ENCODE peak calls at places on chromosome 6, in four cellular contexts. S, O, I and Q are unnamed samples.

GRCh38 chr6:63351995-63352586 is 32.3 kb upstream of the LGSN start:
- DNase-seq in O (peak), S (no peak), I (no peak), Q (no peak)

GRCh38 chr6:135667694-135668455 is 170.3 kb upstream of the AHI1 start:
- DNase-seq in I (no peak), O (peak), S (peak), Q (no peak)

GRCh38 chr6:89281779-89282246 is 33.3 kb downstream of the GABRR2 start:
- DNase-seq in O (peak), S (no peak), I (peak), Q (no peak)

GRCh38 chr6:158304254-158304653 is 8.0 kb upstream of the TULP4 start:
- DNase-seq in S (no peak), O (no peak), I (no peak), Q (no peak)

GRCh38 chr6:35480176-35480575 is 12.0 kb downstream of the RPL10A start:
- DNase-seq in I (no peak), O (no peak), S (no peak), Q (no peak)

GRCh38 chr6:35967059-35967769 is 46.3 kb upstream of the SRPK1 start:
- DNase-seq in O (no peak), I (no peak), S (no peak), Q (no peak)

GRCh38 chr6:90900034-90900433 is 313.2 kb upstream of the MAP3K7 start:
- DNase-seq in O (no peak), I (no peak), S (no peak), Q (no peak)

GRCh38 chr6:25122622-25123237 is 156.4 kb upstream of the CARMIL1 start:
- DNase-seq in S (no peak), I (no peak), O (no peak), Q (peak)

GRCh38 chr6:142784344-142784743 is 160.6 kb downstream of the HIVEP2 start:
- DNase-seq in O (no peak), I (no peak), S (no peak), Q (no peak)

GRCh38 chr6:39561536-39562266 is 163.5 kb downstream of the KIF6 start:
- DNase-seq in S (no peak), O (no peak), I (peak), Q (no peak)

GRCh38 chr6:53544500-53545308 is at the start of gene GCLC:
- DNase-seq in O (peak), S (peak), I (peak), Q (peak)

GRCh38 chr6:153790048-153790447 is 249.0 kb upstream of the OPRM1 start:
- DNase-seq in O (peak), I (no peak), S (no peak), Q (peak)

GRCh38 chr6:36783603-36784378 is 55.5 kb downstream of the CPNE5 start:
- DNase-seq in O (no peak), I (no peak), S (no peak), Q (no peak)

DNA sequence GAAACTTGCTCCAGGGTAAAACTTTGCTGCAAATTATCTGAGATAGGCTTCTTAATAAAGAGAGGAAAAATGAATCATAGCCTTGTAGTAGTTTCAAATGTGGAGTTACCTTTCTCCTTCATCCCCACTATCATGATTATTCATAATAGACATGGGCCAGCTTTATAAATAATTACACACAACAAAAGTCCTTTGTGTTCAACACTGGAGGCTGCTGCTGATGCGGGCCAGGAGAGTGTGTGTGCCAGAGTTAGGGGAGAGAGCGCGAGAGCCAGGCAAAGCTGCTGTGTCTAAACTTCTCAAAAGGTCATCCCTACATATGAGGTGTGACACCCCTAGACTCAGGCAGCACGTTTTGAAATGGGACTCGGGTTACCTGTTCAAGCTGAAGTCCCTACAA is 24.6 kb downstream of the MYLIP start:
- DNase-seq in O (no peak), S (no peak), I (no peak), Q (no peak)
- H3K4me3 ChIP-seq in O (no peak), S (no peak), I (no peak), Q (no peak)

DNA sequence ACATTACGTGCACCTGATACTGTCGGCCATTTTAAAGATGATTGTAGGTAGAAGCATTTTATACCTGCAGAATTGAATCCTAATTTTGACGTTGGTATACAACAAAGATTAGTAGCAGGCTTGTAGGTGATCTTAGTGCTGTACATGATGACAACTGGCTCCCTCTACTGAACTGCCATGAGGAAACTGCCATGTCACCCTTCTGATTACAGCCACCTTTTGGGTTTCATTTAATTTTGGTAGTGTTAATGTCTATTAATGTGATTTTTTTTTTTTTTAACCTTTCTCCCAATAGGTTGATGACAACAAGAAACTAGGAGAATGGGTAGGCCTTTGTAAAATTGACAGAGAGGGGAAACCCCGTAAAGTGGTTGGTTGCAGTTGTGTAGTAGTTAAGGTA is 2.3 kb downstream of the RPS12 start:
- DNase-seq in S (no peak), I (no peak), O (no peak), Q (no peak)
- H3K4me3 ChIP-seq in S (no peak), I (no peak), O (no peak), Q (no peak)

DNA sequence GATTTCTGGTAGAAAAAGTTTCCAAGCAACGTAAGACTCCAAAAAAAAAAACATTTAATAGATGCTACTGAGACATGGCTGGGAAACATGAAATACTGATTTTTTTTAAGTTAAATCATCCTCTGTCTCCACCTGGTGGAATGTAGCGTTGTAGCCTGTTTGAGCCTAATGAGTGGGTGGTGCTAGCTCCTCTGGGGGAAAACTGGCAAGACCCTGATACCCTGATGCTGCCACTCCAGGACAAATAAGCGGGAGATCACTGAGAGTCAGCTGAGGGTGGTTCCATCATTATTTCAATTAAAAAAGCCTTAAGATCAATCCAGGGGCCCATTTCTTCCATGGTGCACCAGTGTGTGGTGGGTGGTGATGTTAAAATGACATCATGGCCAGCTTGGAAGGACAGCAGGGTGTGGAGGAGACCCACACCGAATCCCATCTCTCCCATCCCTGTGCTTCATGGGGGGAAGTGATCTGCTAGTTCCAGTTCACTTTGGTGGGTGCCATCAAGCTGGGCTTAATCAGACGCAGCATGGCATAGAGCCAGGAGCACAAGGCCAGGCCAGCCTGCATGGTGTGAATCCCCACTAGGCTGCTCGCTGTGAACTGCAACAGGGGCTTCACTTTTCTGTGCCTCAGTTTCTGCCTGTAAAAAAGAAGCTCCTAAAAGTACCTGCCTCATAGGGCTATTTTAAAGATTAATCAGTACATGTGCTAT is 12.8 kb upstream of the MRPS10 start:
- DNase-seq in S (no peak), O (no peak), I (no peak), Q (no peak)
- H3K4me3 ChIP-seq in S (no peak), O (no peak), I (no peak), Q (no peak)

GRCh38 chr6:116434056-116434725 is 27.0 kb upstream of the CALHM6 start:
- DNase-seq in S (no peak), I (no peak), O (no peak), Q (no peak)

GRCh38 chr6:116443105-116443504 is 18.1 kb upstream of the CALHM6 start:
- DNase-seq in S (no peak), I (no peak), O (no peak), Q (no peak)

GRCh38 chr6:116436586-116436985 is 24.6 kb upstream of the CALHM6 start:
- DNase-seq in I (no peak), S (no peak), O (no peak), Q (no peak)

GRCh38 chr6:116439572-116439971 is 21.6 kb upstream of the CALHM6 start:
- DNase-seq in S (no peak), I (no peak), O (no peak), Q (no peak)

DNA sequence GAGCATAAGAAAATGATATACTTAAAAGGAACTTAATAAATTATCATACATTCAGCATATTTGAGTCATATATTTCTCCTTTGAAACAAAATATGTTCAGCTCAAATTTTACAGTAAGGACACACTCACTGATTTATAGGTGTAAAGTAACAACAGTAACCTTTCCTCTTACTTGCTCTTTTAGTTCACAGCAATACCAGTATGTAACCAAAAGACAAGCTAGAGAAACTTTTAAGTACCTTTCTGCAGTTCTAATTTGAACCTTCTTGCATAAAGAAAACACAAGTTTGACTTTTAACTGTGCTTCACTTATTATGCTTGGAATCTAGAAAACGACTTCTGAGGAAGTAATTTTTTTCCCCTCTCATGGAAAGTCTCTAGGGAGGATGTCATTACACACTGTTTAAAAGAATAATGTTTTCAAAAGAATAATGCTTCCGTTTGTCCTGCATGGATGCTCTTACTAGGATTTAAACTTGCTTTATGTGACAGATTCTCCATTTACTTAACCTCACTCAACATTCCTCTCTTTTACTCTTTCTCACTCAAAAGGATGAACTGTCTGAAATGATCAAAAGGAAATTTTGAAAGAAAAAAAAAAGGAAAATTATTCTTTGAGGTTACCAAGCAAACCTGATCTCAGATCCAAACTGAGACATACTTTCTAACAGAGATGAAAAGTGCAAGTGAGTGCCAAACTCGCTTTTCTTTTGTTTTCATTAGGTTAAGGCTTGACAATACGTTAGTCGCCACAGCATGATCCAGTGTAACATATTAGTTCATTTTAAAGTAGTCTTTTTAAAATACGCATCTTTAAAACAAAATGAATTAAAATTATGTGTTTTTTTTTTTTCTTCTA is 22.4 kb upstream of the CALHM6 start:
- DNase-seq in I (no peak), O (no peak), S (no peak), Q (no peak)
- H3K4me3 ChIP-seq in I (no peak), O (no peak), S (no peak), Q (no peak)

GRCh38 chr6:95515975-95516374 is 61.4 kb upstream of the MANEA start:
- DNase-seq in S (no peak), O (no peak), I (no peak), Q (no peak)
- H3K4me3 ChIP-seq in S (no peak), O (no peak), I (no peak), Q (no peak)

GRCh38 chr6:44223471-44224153 is at the start of gene SLC29A1:
- DNase-seq in I (peak), O (peak), S (peak), Q (peak)

GRCh38 chr6:44222987-44223470 is 366 bp upstream of the SLC29A1 start:
- DNase-seq in S (no peak), I (no peak), O (no peak), Q (no peak)

GRCh38 chr6:44221291-44221960 is 2.0 kb upstream of the SLC29A1 start:
- DNase-seq in I (peak), O (peak), S (peak), Q (peak)

GRCh38 chr6:44221961-44222335 is 1.4 kb upstream of the SLC29A1 start:
- DNase-seq in O (no peak), I (no peak), S (no peak), Q (no peak)

DNA sequence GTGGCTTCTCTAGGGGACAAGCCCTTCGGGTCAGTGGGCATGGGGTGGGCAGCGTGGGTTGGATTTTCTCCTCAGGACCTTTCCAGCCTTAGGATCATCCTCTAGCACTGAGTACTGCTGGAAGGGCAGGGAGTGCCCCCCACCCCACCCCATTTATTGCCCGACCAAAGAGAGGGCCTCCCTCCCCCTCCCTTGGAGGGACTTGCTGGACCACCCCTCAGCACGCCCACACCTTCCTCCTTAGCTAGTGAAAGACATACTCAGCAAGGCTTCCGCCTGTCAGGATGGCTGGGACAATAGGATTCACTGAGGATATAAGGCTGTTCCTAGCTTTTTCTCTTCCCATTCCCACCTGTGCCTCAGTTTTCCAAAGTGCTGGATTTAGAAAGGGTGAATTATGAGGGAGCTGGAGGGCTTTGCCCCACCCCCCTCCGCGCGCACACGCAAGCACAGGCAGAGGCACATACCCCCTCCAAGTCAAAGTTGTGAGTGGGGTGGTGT is 859 bp upstream of the SLC29A1 start:
- DNase-seq in S (no peak), O (no peak), I (no peak), Q (no peak)
- H3K4me3 ChIP-seq in S (peak), O (no peak), I (no peak), Q (no peak)

GRCh38 chr6:156820089-156820798 is 43.1 kb downstream of the ARID1B start:
- DNase-seq in S (no peak), O (no peak), I (no peak), Q (no peak)

GRCh38 chr6:156824142-156824541 is 47.0 kb downstream of the ARID1B start:
- DNase-seq in I (no peak), O (no peak), S (no peak), Q (no peak)

GRCh38 chr6:156825475-156825874 is 48.3 kb downstream of the ARID1B start:
- DNase-seq in S (no peak), I (no peak), O (no peak), Q (no peak)

GRCh38 chr6:156821707-156822106 is 44.5 kb downstream of the ARID1B start:
- DNase-seq in S (no peak), I (no peak), O (no peak), Q (no peak)

DNA sequence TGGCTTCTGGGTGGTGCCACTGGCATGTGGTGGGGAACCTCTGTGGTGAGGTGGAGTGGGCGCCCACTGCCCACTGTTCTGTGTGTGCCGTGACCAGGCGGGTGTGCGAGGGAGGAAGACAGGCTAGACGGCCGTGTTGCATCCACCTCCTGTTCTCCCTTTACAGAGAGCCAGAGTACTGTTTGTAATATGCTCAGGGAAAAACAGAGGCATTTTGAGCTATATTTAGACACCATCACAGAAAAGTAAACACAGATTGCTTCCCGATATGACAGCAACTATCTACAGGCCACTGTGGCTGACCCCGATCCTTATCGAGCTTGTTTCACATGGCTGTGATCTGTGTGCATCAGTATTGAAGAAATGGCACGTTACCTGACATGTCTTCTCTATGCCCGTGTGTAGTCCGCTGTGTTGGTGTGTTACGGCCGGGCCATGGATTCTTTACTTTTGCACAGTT is 45.6 kb downstream of the ARID1B start:
- DNase-seq in S (no peak), O (no peak), I (no peak), Q (no peak)
- H3K4me3 ChIP-seq in S (no peak), O (no peak), I (no peak), Q (no peak)